ENCODE peak calls at places on chromosomes 1 and 21, in six cellular contexts. One of them, this sample, is unnamed.

GRCh38 chr1:88646852-88647645 is 37.0 kb upstream of the PKN2 start:
- DNase-seq in HepG2: peak; percentile 43
- DNase-seq in K562: peak; percentile 9
- DNase-seq in A549: peak; percentile 13
- DNase-seq in endothelial cell of umbilical vein: no peak
- DNase-seq in GM12878: no peak
- DNase-seq in this sample: peak; percentile 71

GRCh38 chr1:19643113-19643512 is 998 bp upstream of the NBL1 start:
- DNase-seq in GM12878: no peak
- DNase-seq in A549: peak; percentile 85
- DNase-seq in K562: peak; percentile 36
- DNase-seq in endothelial cell of umbilical vein: no peak
- DNase-seq in HepG2: peak; percentile 41
- DNase-seq in this sample: no peak

GRCh38 chr1:76006234-76006633 is 68.3 kb upstream of the ST6GALNAC3 start:
- DNase-seq in GM12878: no peak
- DNase-seq in endothelial cell of umbilical vein: no peak
- DNase-seq in HepG2: no peak
- DNase-seq in K562: no peak
- DNase-seq in A549: peak; percentile 17
- DNase-seq in this sample: no peak

GRCh38 chr1:165631403-165632151 is 543 bp downstream of the MGST3 start:
- DNase-seq in endothelial cell of umbilical vein: peak; percentile 78
- DNase-seq in HepG2: no peak
- DNase-seq in GM12878: no peak
- DNase-seq in A549: peak; percentile 68
- DNase-seq in K562: peak; percentile 33
- DNase-seq in this sample: peak; percentile 87

GRCh38 chr1:98988906-98989603 is 15.6 kb downstream of the PLPPR5 start:
- DNase-seq in A549: no peak
- DNase-seq in K562: no peak
- DNase-seq in GM12878: peak; percentile 2
- DNase-seq in HepG2: no peak
- DNase-seq in endothelial cell of umbilical vein: no peak
- DNase-seq in this sample: no peak

GRCh38 chr1:27306892-27307850 is 14.8 kb upstream of the TMEM222 start:
- DNase-seq in GM12878: no peak
- DNase-seq in endothelial cell of umbilical vein: no peak
- DNase-seq in A549: peak; percentile 33
- DNase-seq in K562: peak; percentile 59
- DNase-seq in HepG2: peak; percentile 31
- DNase-seq in this sample: peak; percentile 39

GRCh38 chr1:9456833-9457232 is 82.4 kb upstream of the SLC25A33 start:
- DNase-seq in HepG2: no peak
- DNase-seq in A549: no peak
- DNase-seq in GM12878: no peak
- DNase-seq in endothelial cell of umbilical vein: no peak
- DNase-seq in K562: no peak
- DNase-seq in this sample: no peak

GRCh38 chr1:58149266-58149812 is 397.2 kb downstream of the OMA1 start:
- DNase-seq in HepG2: no peak
- DNase-seq in K562: no peak
- DNase-seq in GM12878: no peak
- DNase-seq in endothelial cell of umbilical vein: no peak
- DNase-seq in A549: no peak
- DNase-seq in this sample: no peak

GRCh38 chr1:198333744-198334143 is 176.9 kb downstream of the NEK7 start:
- DNase-seq in K562: no peak
- DNase-seq in HepG2: no peak
- DNase-seq in A549: no peak
- DNase-seq in GM12878: no peak
- DNase-seq in endothelial cell of umbilical vein: no peak
- DNase-seq in this sample: no peak

GRCh38 chr1:71853391-71853790 is 428.9 kb downstream of the NEGR1 start:
- DNase-seq in HepG2: no peak
- DNase-seq in A549: no peak
- DNase-seq in endothelial cell of umbilical vein: no peak
- DNase-seq in K562: no peak
- DNase-seq in GM12878: no peak
- DNase-seq in this sample: no peak

DNA sequence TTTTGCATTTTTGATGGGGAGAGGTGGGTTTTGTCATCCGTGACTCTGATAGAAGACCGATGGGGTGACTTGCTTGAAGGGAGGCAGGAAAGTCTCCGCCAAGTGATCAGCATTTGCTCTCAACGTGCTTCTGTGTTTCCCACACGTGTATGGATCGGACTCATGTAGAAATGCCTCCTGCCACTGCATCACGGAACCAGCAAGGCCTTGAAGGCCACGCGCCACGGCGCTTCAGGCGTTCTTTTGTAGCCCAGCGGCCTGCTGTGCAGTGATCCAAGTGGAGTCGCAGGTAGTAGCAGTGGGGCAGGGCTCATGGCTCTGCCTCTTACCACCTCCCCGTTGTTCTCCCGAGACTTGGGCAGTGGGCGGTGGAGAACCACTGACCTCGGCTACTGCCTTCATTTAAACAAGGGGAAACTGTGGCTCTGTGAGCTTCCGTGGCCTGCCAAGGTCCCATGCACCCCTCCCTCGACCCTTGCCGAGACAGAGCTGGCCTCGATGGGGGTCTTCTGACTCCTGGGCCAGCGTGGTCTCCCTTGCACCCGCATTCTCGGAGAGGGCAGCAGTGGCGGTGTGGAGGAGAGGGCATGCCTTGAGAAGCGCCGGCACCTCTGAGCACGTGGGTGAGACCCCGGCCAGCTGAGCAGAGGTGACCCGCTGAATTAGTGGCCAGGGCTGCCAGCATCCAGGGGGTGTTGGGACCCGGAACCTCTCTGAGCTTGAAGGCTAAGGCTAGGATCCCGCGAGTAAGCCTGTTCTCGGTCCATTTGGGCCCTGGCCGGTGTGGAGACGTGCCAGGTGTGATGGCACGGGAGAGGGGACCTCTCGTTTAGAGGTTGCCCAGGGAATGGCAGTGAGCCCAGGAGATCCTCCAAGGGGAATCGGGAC is 46.1 kb upstream of the ABCG1 start:
- DNase-seq in A549: no peak
- DNase-seq in GM12878: no peak
- DNase-seq in endothelial cell of umbilical vein: no peak
- DNase-seq in HepG2: no peak
- DNase-seq in K562: no peak
- DNase-seq in this sample: no peak
- TF ChIP-seq MYC in A549: no peak
- TF ChIP-seq MYC in GM12878: no peak
- TF ChIP-seq MYC in endothelial cell of umbilical vein: no peak
- TF ChIP-seq MYC in HepG2: no peak
- TF ChIP-seq MYC in K562: no peak
- TF ChIP-seq MYC in this sample: no peak

DNA sequence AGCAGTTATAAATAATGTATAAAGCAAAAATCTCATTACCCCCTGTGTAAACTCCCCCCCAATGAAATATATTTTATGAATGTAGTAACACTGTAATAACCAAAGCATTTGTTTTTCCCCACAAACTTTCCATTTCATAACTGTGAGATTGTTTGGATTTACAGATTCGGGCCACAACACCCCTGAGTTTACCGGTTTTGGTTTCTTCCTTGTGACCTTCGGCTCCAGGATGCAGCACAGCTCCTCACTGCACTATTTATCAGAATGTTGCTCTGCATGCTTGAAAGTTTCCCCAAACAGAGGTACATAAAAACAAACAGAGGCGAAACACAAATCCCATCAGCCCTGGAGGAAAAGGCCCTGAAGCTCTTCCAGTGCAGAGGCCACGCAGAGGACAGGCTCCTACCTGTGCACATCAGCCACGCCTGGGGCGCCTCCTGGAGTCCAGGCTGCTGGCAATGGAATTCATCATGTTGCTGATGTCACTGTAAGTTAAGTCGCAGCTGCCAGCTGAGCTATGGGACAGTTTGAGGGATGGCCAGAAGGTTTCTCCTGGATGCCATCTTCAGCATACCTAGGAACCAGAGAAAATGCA is 122.0 kb downstream of the LMO4 start:
- DNase-seq in endothelial cell of umbilical vein: no peak
- DNase-seq in GM12878: peak; percentile 24
- DNase-seq in A549: peak; percentile 21
- DNase-seq in K562: peak; percentile 8
- DNase-seq in HepG2: peak; percentile 21
- DNase-seq in this sample: no peak
- TF ChIP-seq MYC in endothelial cell of umbilical vein: no peak
- TF ChIP-seq MYC in GM12878: no peak
- TF ChIP-seq MYC in A549: no peak
- TF ChIP-seq MYC in K562: no peak
- TF ChIP-seq MYC in HepG2: no peak
- TF ChIP-seq MYC in this sample: no peak

GRCh38 chr1:22471078-22471477 is 19.4 kb downstream of the ZBTB40 start:
- DNase-seq in GM12878: no peak
- DNase-seq in A549: no peak
- DNase-seq in HepG2: no peak
- DNase-seq in K562: peak; percentile 28
- DNase-seq in endothelial cell of umbilical vein: peak; percentile 12
- DNase-seq in this sample: no peak
- TF ChIP-seq MYC in GM12878: no peak
- TF ChIP-seq MYC in A549: no peak
- TF ChIP-seq MYC in HepG2: no peak
- TF ChIP-seq MYC in K562: no peak
- TF ChIP-seq MYC in endothelial cell of umbilical vein: no peak
- TF ChIP-seq MYC in this sample: no peak

GRCh38 chr1:201126832-201127754 is at the start of gene ASCL5:
- DNase-seq in HepG2: peak; percentile 72
- DNase-seq in K562: peak; percentile 36
- DNase-seq in A549: peak; percentile 53
- DNase-seq in GM12878: no peak
- DNase-seq in endothelial cell of umbilical vein: peak; percentile 41
- DNase-seq in this sample: no peak
- TF ChIP-seq MYC in HepG2: no peak
- TF ChIP-seq MYC in K562: no peak
- TF ChIP-seq MYC in A549: no peak
- TF ChIP-seq MYC in GM12878: no peak
- TF ChIP-seq MYC in endothelial cell of umbilical vein: no peak
- TF ChIP-seq MYC in this sample: no peak

GRCh38 chr1:184826001-184826400 is 71.3 kb upstream of the EDEM3 start:
- DNase-seq in A549: no peak
- DNase-seq in GM12878: no peak
- DNase-seq in HepG2: no peak
- DNase-seq in K562: no peak
- DNase-seq in endothelial cell of umbilical vein: no peak
- DNase-seq in this sample: no peak
- TF ChIP-seq MYC in A549: no peak
- TF ChIP-seq MYC in GM12878: no peak
- TF ChIP-seq MYC in HepG2: no peak
- TF ChIP-seq MYC in K562: no peak
- TF ChIP-seq MYC in endothelial cell of umbilical vein: no peak
- TF ChIP-seq MYC in this sample: no peak

DNA sequence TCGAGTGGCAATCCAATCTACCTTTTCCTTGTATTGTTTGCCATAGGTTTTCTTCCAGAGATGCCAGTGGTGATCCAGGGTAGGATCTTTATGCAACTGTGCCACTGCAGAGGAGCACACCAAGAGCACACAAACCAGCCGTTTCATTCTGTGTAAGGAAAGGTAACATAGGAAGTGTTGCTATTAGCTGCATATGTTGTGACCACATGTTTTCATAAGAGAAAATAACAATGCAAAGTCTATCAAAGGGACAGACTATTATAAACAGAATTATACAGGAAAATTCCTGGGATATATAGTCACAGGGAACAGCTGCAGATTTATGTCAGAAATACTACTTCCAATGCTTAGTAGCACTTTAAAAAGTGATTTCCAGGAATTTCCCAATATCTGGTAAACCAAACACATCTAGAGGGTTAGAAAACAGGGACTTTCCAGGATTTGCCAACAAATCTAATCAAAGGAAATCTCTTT is 924 bp downstream of the CTSS start:
- DNase-seq in K562: no peak
- DNase-seq in A549: peak; percentile 50
- DNase-seq in HepG2: peak; percentile 1
- DNase-seq in GM12878: no peak
- DNase-seq in endothelial cell of umbilical vein: peak; percentile 92
- DNase-seq in this sample: peak; percentile 38
- TF ChIP-seq MYC in K562: no peak
- TF ChIP-seq MYC in A549: no peak
- TF ChIP-seq MYC in HepG2: no peak
- TF ChIP-seq MYC in GM12878: no peak
- TF ChIP-seq MYC in endothelial cell of umbilical vein: no peak
- TF ChIP-seq MYC in this sample: no peak

GRCh38 chr21:38721983-38722382 is 83.7 kb upstream of the ETS2 start:
- DNase-seq in A549: no peak
- DNase-seq in GM12878: no peak
- DNase-seq in K562: no peak
- DNase-seq in HepG2: no peak
- DNase-seq in endothelial cell of umbilical vein: no peak
- DNase-seq in this sample: peak; percentile 70
- TF ChIP-seq MYC in A549: no peak
- TF ChIP-seq MYC in GM12878: no peak
- TF ChIP-seq MYC in K562: no peak
- TF ChIP-seq MYC in HepG2: no peak
- TF ChIP-seq MYC in endothelial cell of umbilical vein: no peak
- TF ChIP-seq MYC in this sample: no peak

GRCh38 chr21:14523234-14523633 is 22.9 kb downstream of the SAMSN1 start:
- DNase-seq in GM12878: no peak
- DNase-seq in HepG2: no peak
- DNase-seq in A549: no peak
- DNase-seq in endothelial cell of umbilical vein: no peak
- DNase-seq in K562: no peak
- DNase-seq in this sample: peak; percentile 71
- TF ChIP-seq MYC in GM12878: no peak
- TF ChIP-seq MYC in HepG2: no peak
- TF ChIP-seq MYC in A549: no peak
- TF ChIP-seq MYC in endothelial cell of umbilical vein: no peak
- TF ChIP-seq MYC in K562: no peak
- TF ChIP-seq MYC in this sample: no peak

DNA sequence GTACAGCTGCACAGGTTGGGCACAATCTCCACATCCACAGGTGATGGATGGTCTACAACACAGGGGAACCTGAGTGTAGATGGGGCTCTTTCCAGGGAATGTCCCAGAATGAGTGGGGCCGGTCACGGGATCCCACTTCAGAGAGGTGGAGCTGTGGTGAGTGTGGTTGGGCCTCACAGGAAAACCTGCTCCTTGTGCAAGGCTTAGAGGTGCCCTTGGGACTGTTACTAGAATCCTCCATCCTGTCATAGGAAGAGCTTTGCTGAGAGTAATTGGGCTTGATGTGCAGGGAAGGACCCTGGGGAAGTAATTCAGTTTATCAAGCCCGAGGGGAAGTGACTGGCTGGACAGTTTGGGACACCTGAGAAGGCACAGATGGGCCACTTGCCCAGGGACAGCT is 137.9 kb downstream of the ZSCAN20 start:
- DNase-seq in HepG2: no peak
- DNase-seq in GM12878: no peak
- DNase-seq in A549: no peak
- DNase-seq in endothelial cell of umbilical vein: no peak
- DNase-seq in K562: no peak
- DNase-seq in this sample: no peak
- TF ChIP-seq MYC in HepG2: no peak
- TF ChIP-seq MYC in GM12878: no peak
- TF ChIP-seq MYC in A549: no peak
- TF ChIP-seq MYC in endothelial cell of umbilical vein: no peak
- TF ChIP-seq MYC in K562: no peak
- TF ChIP-seq MYC in this sample: no peak

This sample was measured in NB4.